ENCODE peak calls at places on chromosomes 4 and X, in five cellular contexts. One of them, this sample, is unnamed.

GRCh38 chr4:154084864-154085263 is 296.0 kb upstream of the SFRP2 start:
- DNase-seq in nucleus accumbens: no peak
- DNase-seq in WERI-Rb-1: no peak
- DNase-seq in globus pallidus: no peak
- DNase-seq in upper lobe of right lung: no peak
- DNase-seq in this sample: peak

GRCh38 chrX:85836868-85837267 is 210.5 kb downstream of the CHM start:
- DNase-seq in nucleus accumbens: no peak
- DNase-seq in WERI-Rb-1: no peak
- DNase-seq in globus pallidus: no peak
- DNase-seq in upper lobe of right lung: no peak
- DNase-seq in this sample: peak

GRCh38 chr4:1667273-1667672 is 16.8 kb downstream of the FAM53A start:
- DNase-seq in nucleus accumbens: no peak
- DNase-seq in WERI-Rb-1: no peak
- DNase-seq in globus pallidus: no peak
- DNase-seq in upper lobe of right lung: no peak
- DNase-seq in this sample: no peak

GRCh38 chrX:148865237-148865636 is 364.8 kb downstream of the AFF2 start:
- DNase-seq in nucleus accumbens: no peak
- DNase-seq in WERI-Rb-1: no peak
- DNase-seq in globus pallidus: no peak
- DNase-seq in upper lobe of right lung: no peak
- DNase-seq in this sample: no peak

GRCh38 chrX:41095174-41095573 is 9.9 kb downstream of the USP9X start:
- DNase-seq in nucleus accumbens: no peak
- DNase-seq in WERI-Rb-1: no peak
- DNase-seq in globus pallidus: no peak
- DNase-seq in upper lobe of right lung: no peak
- DNase-seq in this sample: no peak

GRCh38 chr4:110793381-110793801 is 170.5 kb upstream of the PITX2 start:
- DNase-seq in nucleus accumbens: no peak
- DNase-seq in WERI-Rb-1: no peak
- DNase-seq in globus pallidus: no peak
- DNase-seq in upper lobe of right lung: no peak
- DNase-seq in this sample: no peak

GRCh38 chr4:58617226-58617625 is 1507.0 kb upstream of the IGFBP7 start:
- DNase-seq in nucleus accumbens: no peak
- DNase-seq in WERI-Rb-1: no peak
- DNase-seq in globus pallidus: no peak
- DNase-seq in upper lobe of right lung: no peak
- DNase-seq in this sample: no peak

GRCh38 chr4:67465032-67465762 is 80.1 kb downstream of the CENPC start:
- DNase-seq in nucleus accumbens: no peak
- DNase-seq in WERI-Rb-1: no peak
- DNase-seq in globus pallidus: no peak
- DNase-seq in upper lobe of right lung: no peak
- DNase-seq in this sample: no peak

GRCh38 chr4:177005801-177006230 is 213.1 kb upstream of the VEGFC start:
- DNase-seq in nucleus accumbens: no peak
- DNase-seq in WERI-Rb-1: no peak
- DNase-seq in globus pallidus: no peak
- DNase-seq in upper lobe of right lung: no peak
- DNase-seq in this sample: peak

GRCh38 chr4:186887211-186887785 is 163.6 kb upstream of the FAT1 start:
- DNase-seq in nucleus accumbens: no peak
- DNase-seq in WERI-Rb-1: no peak
- DNase-seq in globus pallidus: no peak
- DNase-seq in upper lobe of right lung: no peak
- DNase-seq in this sample: no peak

GRCh38 chr4:103754844-103755243 is 35.1 kb upstream of the TACR3 start:
- DNase-seq in nucleus accumbens: no peak
- DNase-seq in WERI-Rb-1: no peak
- DNase-seq in globus pallidus: no peak
- DNase-seq in upper lobe of right lung: no peak
- DNase-seq in this sample: peak

GRCh38 chrX:121254336-121254735 is 206.9 kb downstream of the GLUD2 start:
- DNase-seq in nucleus accumbens: no peak
- DNase-seq in WERI-Rb-1: no peak
- DNase-seq in globus pallidus: peak
- DNase-seq in upper lobe of right lung: no peak
- DNase-seq in this sample: no peak

GRCh38 chrX:147875866-147876596 is 35.7 kb upstream of the FMR1 start:
- DNase-seq in nucleus accumbens: no peak
- DNase-seq in WERI-Rb-1: no peak
- DNase-seq in globus pallidus: no peak
- DNase-seq in upper lobe of right lung: no peak
- DNase-seq in this sample: no peak

GRCh38 chr4:32400870-32401269 is 1680.7 kb downstream of the PCDH7 start:
- DNase-seq in nucleus accumbens: no peak
- DNase-seq in WERI-Rb-1: no peak
- DNase-seq in globus pallidus: no peak
- DNase-seq in upper lobe of right lung: no peak
- DNase-seq in this sample: no peak

GRCh38 chr4:113738251-113738650 is 23.3 kb downstream of the CAMK2D start:
- DNase-seq in nucleus accumbens: no peak
- DNase-seq in WERI-Rb-1: no peak
- DNase-seq in globus pallidus: no peak
- DNase-seq in upper lobe of right lung: no peak
- DNase-seq in this sample: peak

GRCh38 chr4:143248827-143249226 is 64.1 kb downstream of the USP38 start:
- DNase-seq in nucleus accumbens: no peak
- DNase-seq in WERI-Rb-1: no peak
- DNase-seq in globus pallidus: no peak
- DNase-seq in upper lobe of right lung: no peak
- DNase-seq in this sample: no peak

GRCh38 chr4:166293551-166293950 is 420.5 kb downstream of the TLL1 start:
- DNase-seq in nucleus accumbens: no peak
- DNase-seq in WERI-Rb-1: no peak
- DNase-seq in globus pallidus: no peak
- DNase-seq in upper lobe of right lung: no peak
- DNase-seq in this sample: peak

GRCh38 chr4:121863787-121864186 is 6.5 kb downstream of the BBS7 start:
- DNase-seq in nucleus accumbens: no peak
- DNase-seq in WERI-Rb-1: no peak
- DNase-seq in globus pallidus: no peak
- DNase-seq in upper lobe of right lung: no peak
- DNase-seq in this sample: no peak

GRCh38 chr4:61493041-61493440 is 292.9 kb downstream of the ADGRL3 start:
- DNase-seq in nucleus accumbens: no peak
- DNase-seq in WERI-Rb-1: no peak
- DNase-seq in globus pallidus: no peak
- DNase-seq in upper lobe of right lung: no peak
- DNase-seq in this sample: no peak

GRCh38 chr4:182238355-182238931 is 4.8 kb upstream of the TENM3 start:
- DNase-seq in nucleus accumbens: no peak
- DNase-seq in WERI-Rb-1: no peak
- DNase-seq in globus pallidus: no peak
- DNase-seq in upper lobe of right lung: no peak
- DNase-seq in this sample: no peak

GRCh38 chr4:127470290-127470809 is 162.4 kb upstream of the INTU start:
- DNase-seq in nucleus accumbens: no peak
- DNase-seq in WERI-Rb-1: no peak
- DNase-seq in globus pallidus: no peak
- DNase-seq in upper lobe of right lung: peak
- DNase-seq in this sample: no peak

GRCh38 chr4:150363721-150364688 is 217.9 kb upstream of the MAB21L2 start:
- DNase-seq in nucleus accumbens: no peak
- DNase-seq in WERI-Rb-1: no peak
- DNase-seq in globus pallidus: no peak
- DNase-seq in upper lobe of right lung: no peak
- DNase-seq in this sample: no peak

GRCh38 chr4:118331352-118331751 is 21.5 kb downstream of the PRSS12 start:
- DNase-seq in nucleus accumbens: no peak
- DNase-seq in WERI-Rb-1: no peak
- DNase-seq in globus pallidus: no peak
- DNase-seq in upper lobe of right lung: no peak
- DNase-seq in this sample: no peak

This sample was measured in HCEC 1CT.